ENCODE peak calls at places on chromosomes 11 and 22, in four cellular contexts. C is activated naive CD4-positive, alpha-beta T cell; A is iris pigment epithelial cell; F is HCEC 1CT. W is an unnamed sample.

GRCh38 chr11:45314900-45315299 is 28.8 kb upstream of the SYT13 start:
- DNase-seq in A (no peak), C (no peak), F (no peak), W (no peak)

GRCh38 chr11:126053340-126054286 is 9.1 kb downstream of the CDON start:
- DNase-seq in C (no peak), A (no peak), F (no peak), W (no peak)

GRCh38 chr22:30422481-30423295 is 2.9 kb upstream of the MTFP1 start:
- DNase-seq in C (no peak), A (peak; percentile 97), F (peak; percentile 97), W (peak; percentile 85)

GRCh38 chr22:46377566-46378498 is 42.3 kb downstream of the TRMU start:
- DNase-seq in A (peak; percentile 10), C (no peak), F (no peak), W (peak; percentile 93)

GRCh38 chr11:6992457-6993431 is 27.4 kb downstream of the ZNF214 start:
- DNase-seq in F (peak; percentile 97), A (peak; percentile 94), C (no peak), W (no peak)

GRCh38 chr11:9461760-9462134 is 935 bp downstream of the ZNF143 start:
- DNase-seq in C (no peak), F (peak; percentile 7), A (peak; percentile 23), W (no peak)

GRCh38 chr11:36510567-36511020 is 522 bp upstream of the TRAF6 start:
- DNase-seq in A (no peak), C (no peak), F (no peak), W (no peak)

GRCh38 chr11:134637091-134638015 is 225.3 kb upstream of the B3GAT1 start:
- DNase-seq in C (no peak), A (no peak), F (no peak), W (no peak)

W was measured in kidney.